ENCODE peak calls at places on chromosomes 2 and 18, in four cellular contexts. P is CD8-positive, alpha-beta T cell; O is AG10803; I is fibroblast of lung. H is an unnamed sample.

GRCh38 chr2:240619506-240620148 is 5.7 kb upstream of the GPR35 start:
- DNase-seq in P (no peak), I (no peak), O (no peak), H (no peak)

GRCh38 chr18:75638597-75639467 is 211.3 kb upstream of the SMIM21 start:
- DNase-seq in P (no peak), I (peak), O (peak), H (no peak)

GRCh38 chr18:7576685-7577084 is 9.6 kb downstream of the PTPRM start:
- DNase-seq in O (peak), P (no peak), I (peak), H (no peak)

GRCh38 chr2:33015421-33016142 is 68.8 kb downstream of the LTBP1 start:
- DNase-seq in O (peak), P (no peak), I (peak), H (no peak)

GRCh38 chr2:109270758-109271305 is 141.8 kb downstream of the SH3RF3 start:
- DNase-seq in P (no peak), O (no peak), I (no peak), H (no peak)

GRCh38 chr2:139478191-139478914 is 698.2 kb upstream of the NXPH2 start:
- DNase-seq in O (no peak), P (no peak), I (no peak), H (no peak)

GRCh38 chr2:223102040-223102899 is 50.3 kb downstream of the KCNE4 start:
- DNase-seq in P (no peak), I (no peak), O (no peak), H (no peak)

GRCh38 chr2:234388591-234388990 is 108.3 kb downstream of the ARL4C start:
- DNase-seq in I (no peak), P (no peak), O (peak), H (no peak)

GRCh38 chr2:172094319-172095145 is 8.2 kb downstream of the DLX2 start:
- DNase-seq in I (no peak), O (no peak), P (no peak), H (no peak)

GRCh38 chr18:60383865-60384264 is 11.3 kb upstream of the MC4R start:
- DNase-seq in O (no peak), P (no peak), I (no peak), H (no peak)

GRCh38 chr2:8251291-8251690 is 430.6 kb upstream of the ID2 start:
- DNase-seq in O (no peak), I (no peak), P (no peak), H (no peak)

GRCh38 chr2:2263196-2263829 is 67.8 kb downstream of the MYT1L start:
- DNase-seq in O (no peak), I (no peak), P (no peak), H (no peak)

GRCh38 chr2:20001361-20001863 is 11.1 kb downstream of the MATN3 start:
- DNase-seq in P (no peak), O (no peak), I (no peak), H (no peak)

GRCh38 chr2:44596537-44597320 is 235.0 kb downstream of the CAMKMT start:
- DNase-seq in O (no peak), I (no peak), P (no peak), H (no peak)

GRCh38 chr18:5057348-5058012 is 139.6 kb downstream of the AKAIN1 start:
- DNase-seq in I (peak), P (peak), O (peak), H (peak)

GRCh38 chr2:10525573-10526265 is 77.6 kb upstream of the ODC1 start:
- DNase-seq in I (no peak), P (no peak), O (no peak), H (no peak)
- TF ChIP-seq CTCF in I (no peak), P (no peak), O (no peak), H (no peak)

GRCh38 chr2:120317180-120317533 is 28.8 kb upstream of the INHBB start:
- DNase-seq in I (no peak), O (no peak), P (no peak), H (no peak)

GRCh38 chr2:120319135-120319534 is 26.8 kb upstream of the INHBB start:
- DNase-seq in P (no peak), O (no peak), I (no peak), H (no peak)

GRCh38 chr2:120316528-120317179 is 29.3 kb upstream of the INHBB start:
- DNase-seq in O (no peak), I (no peak), P (no peak), H (no peak)

GRCh38 chr2:120318626-120319025 is 27.3 kb upstream of the INHBB start:
- DNase-seq in P (no peak), O (no peak), I (no peak), H (no peak)

DNA sequence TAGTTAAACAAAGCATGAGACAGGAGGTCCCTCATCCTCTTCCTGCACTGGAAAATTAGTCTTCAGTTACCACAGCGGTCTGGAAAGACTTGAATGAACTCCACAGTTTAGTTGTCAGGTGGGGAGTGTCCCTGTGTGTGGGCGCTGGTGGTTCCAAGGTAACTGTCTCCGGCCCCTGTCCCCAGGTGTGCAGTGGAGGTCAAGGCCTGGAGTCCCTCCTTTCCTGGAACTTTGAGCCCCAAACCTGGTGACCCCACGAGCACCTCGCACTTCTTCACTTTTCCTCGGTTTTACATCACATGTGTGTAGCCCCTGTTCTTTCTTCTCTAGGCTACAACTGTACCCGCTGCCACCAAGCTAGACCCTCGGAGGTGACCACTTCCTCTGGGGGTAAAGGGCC is 28.0 kb upstream of the INHBB start:
- DNase-seq in O (no peak), P (no peak), I (no peak), H (no peak)
- TF ChIP-seq CTCF in O (no peak), P (no peak), I (no peak), H (no peak)

DNA sequence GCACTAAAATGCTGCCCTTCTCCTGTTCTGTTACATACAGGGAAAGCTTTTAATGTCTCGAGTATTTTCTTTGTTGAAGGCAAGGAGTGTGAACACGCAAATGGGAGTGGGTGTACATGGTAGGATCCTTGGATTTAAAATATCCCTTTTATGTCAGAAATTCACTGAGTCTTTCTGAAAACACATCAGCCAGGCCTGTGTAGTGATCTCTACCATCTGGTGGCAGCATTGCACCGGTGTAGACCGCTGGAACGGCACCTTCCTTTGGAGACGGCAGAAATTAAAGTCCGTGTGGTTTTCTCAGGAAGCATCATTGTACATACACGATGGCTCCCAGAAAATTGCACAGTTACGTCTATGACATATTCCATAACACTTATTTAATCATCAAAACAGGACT is 515.8 kb downstream of the GALR1 start:
- DNase-seq in P (no peak), O (no peak), I (peak), H (peak)
- TF ChIP-seq CTCF in P (no peak), O (peak), I (no peak), H (peak)

GRCh38 chr2:190947711-190948251 is 66.2 kb downstream of the STAT1 start:
- DNase-seq in O (peak), P (no peak), I (peak), H (no peak)
- TF ChIP-seq CTCF in O (no peak), P (peak), I (peak), H (no peak)

GRCh38 chr18:50659091-50660003 is 99.5 kb downstream of the MAPK4 start:
- DNase-seq in O (no peak), P (no peak), I (peak), H (no peak)
- TF ChIP-seq CTCF in O (no peak), P (no peak), I (no peak), H (no peak)

DNA sequence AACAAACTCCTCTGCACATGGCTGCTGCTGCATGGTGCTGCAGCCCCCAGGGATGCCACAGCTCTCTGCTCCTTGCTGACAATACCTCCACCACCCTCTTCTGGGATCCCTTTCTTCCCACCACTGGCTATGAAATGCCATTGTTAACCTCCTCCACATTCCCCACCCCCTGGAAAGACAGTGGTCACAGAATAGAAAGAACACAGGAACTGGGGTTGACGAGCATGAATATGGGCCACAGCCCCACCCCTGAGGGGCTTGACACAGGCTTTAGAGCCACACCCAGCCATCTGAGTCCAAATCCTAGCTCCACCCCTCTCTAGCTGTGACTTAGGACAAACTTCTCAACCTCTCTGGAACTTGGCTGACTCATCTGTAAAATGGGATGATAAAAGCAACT is 47.3 kb downstream of the TMEM163 start:
- DNase-seq in I (no peak), O (no peak), P (no peak), H (no peak)
- TF ChIP-seq CTCF in I (no peak), O (no peak), P (no peak), H (no peak)

DNA sequence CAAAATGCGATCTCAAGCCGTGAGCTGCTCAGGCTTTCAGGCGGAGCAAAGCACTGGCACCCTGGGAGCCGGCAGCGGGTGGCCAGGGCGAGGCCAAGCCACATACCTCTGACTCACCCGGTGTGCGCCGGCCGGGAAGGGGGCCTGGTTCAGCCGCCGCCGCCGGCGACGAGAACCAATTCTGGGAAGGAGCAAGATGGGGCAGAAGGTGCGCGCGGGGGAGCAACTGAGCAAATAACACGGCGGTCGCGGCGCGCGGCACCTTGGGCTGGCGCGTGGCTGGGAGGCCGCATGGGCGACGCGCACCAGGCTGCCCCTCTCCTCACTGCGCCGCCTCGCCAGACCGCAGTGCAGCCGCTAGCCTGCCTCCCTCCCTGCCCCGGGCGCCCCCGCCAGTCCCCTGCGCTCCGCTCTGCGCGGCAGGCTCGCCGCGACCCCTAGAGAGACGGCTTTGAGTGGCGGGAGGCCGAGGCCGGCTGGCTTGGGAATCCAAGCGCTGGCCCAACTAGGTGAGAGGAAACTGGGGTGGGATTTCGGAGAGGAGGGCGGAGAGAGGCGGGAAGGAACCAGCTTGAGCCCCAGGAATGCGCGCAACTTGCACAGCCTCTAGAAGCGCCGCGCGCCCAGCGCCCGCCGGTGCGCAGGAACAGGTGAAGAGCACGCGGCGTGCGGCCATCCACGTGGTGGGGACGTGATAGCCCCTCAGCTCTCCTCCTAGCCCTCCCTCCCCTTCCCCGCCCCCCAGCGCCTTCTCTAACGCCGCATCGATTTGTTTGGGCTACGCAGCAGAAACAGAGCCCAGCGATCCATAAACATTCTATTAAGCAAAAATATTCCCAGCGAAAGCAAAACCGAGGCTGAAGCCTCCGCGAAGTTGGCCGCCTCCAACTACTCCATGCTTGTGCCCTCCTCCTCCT is 3.3 kb downstream of the NRP2 start:
- DNase-seq in P (no peak), O (peak), I (peak), H (peak)
- TF ChIP-seq CTCF in P (no peak), O (no peak), I (no peak), H (no peak)

DNA sequence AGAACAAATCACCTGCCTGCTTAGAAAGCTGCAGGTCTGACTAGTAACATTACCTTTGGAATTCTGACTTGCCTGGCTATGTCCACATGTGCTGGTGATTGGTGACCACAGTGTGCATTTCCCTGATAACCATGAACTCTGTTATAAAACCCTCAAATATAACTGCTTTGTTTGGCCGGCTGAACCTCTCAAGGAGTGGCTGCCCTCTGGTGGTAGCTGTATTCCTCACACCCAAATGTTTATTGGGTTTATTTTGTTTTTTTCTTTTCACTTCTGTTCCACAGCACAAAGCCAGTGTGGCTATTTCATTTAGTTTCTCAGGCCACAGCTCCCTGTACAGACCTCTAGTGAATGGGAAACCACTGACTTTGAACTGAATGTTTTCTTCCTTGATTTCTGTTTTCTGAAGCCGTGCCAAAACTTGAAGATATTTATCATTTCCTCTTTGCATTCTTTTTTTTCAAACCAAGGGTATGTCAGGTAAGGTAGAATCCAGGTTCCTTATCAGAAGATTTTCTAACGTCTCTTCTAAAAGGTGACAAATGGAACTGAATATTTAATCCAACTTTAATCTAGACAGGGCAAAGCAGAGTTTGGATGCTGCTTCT is 549.0 kb upstream of the VRK2 start:
- DNase-seq in P (peak), I (peak), O (peak), H (peak)
- TF ChIP-seq CTCF in P (peak), I (peak), O (peak), H (peak)

H was measured in progenitor cell of endocrine pancreas.